ENCODE peak calls at places on chromosome 2, in five cellular contexts. S is A549, L is K562, B is HepG2, O is GM12878. G is an unnamed sample.

GRCh38 chr2:181807526-181807925 is 84.0 kb upstream of the ITPRID2 start:
- DNase-seq in S (no peak), L (no peak), B (no peak), O (no peak), G (no peak)

GRCh38 chr2:240585101-240585500 is 1.4 kb upstream of the CAPN10 start:
- DNase-seq in S (no peak), L (no peak), B (no peak), O (peak; percentile 51), G (no peak)

GRCh38 chr2:220365023-220365422 is 737.6 kb downstream of the SLC4A3 start:
- DNase-seq in S (no peak), L (no peak), B (no peak), O (no peak), G (no peak)

GRCh38 chr2:55992465-55992864 is 68.9 kb upstream of the EFEMP1 start:
- DNase-seq in S (peak; percentile 30), L (no peak), B (peak; percentile 35), O (no peak), G (no peak)

GRCh38 chr2:27566628-27567027 is 16.2 kb upstream of the ZNF512 start:
- DNase-seq in S (no peak), L (no peak), B (no peak), O (no peak), G (no peak)

GRCh38 chr2:120864981-120865380 is 129.3 kb downstream of the GLI2 start:
- DNase-seq in S (no peak), L (no peak), B (no peak), O (no peak), G (no peak)

GRCh38 chr2:73999881-74000597 is 15.3 kb downstream of the TET3 start:
- DNase-seq in S (no peak), L (no peak), B (no peak), O (no peak), G (no peak)

GRCh38 chr2:218397502-218398436 is 1.9 kb upstream of the CTDSP1 start:
- DNase-seq in S (peak; percentile 65), L (peak; percentile 82), B (peak; percentile 90), O (peak; percentile 46), G (peak; percentile 93)

GRCh38 chr2:170843656-170844055 is 27.0 kb downstream of the GAD1 start:
- DNase-seq in S (no peak), L (no peak), B (no peak), O (no peak), G (peak; percentile 71)

GRCh38 chr2:64374686-64375085 is 79.3 kb upstream of the LGALSL start:
- DNase-seq in S (no peak), L (no peak), B (no peak), O (no peak), G (no peak)

GRCh38 chr2:132690664-132691303 is 20.8 kb upstream of the LYPD1 start:
- DNase-seq in S (no peak), L (no peak), B (no peak), O (no peak), G (no peak)

GRCh38 chr2:85394256-85394655 is 15.9 kb downstream of the CAPG start:
- DNase-seq in S (no peak), L (no peak), B (no peak), O (no peak), G (no peak)

GRCh38 chr2:215405722-215406581 is 29.9 kb downstream of the FN1 start:
- DNase-seq in S (no peak), L (no peak), B (no peak), O (no peak), G (no peak)

GRCh38 chr2:129732630-129733026 is 246.8 kb upstream of the RAB6C start:
- DNase-seq in S (no peak), L (no peak), B (no peak), O (no peak), G (no peak)

GRCh38 chr2:26018184-26018716 is 15.6 kb upstream of the RAB10 start:
- DNase-seq in S (peak; percentile 95), L (peak; percentile 85), B (peak; percentile 48), O (no peak), G (peak; percentile 70)

GRCh38 chr2:152622228-152622627 is 95.0 kb downstream of the PRPF40A start:
- DNase-seq in S (no peak), L (no peak), B (no peak), O (no peak), G (no peak)

GRCh38 chr2:190718652-190719526 is 70.0 kb downstream of the NAB1 start:
- DNase-seq in S (peak; percentile 55), L (no peak), B (peak; percentile 30), O (peak; percentile 68), G (peak; percentile 35)

GRCh38 chr2:28394331-28394877 is 1.7 kb downstream of the FOSL2 start:
- DNase-seq in S (no peak), L (no peak), B (no peak), O (no peak), G (peak; percentile 56)

GRCh38 chr2:239700946-239701345 is 300.1 kb upstream of the HDAC4 start:
- DNase-seq in S (no peak), L (no peak), B (no peak), O (no peak), G (no peak)

GRCh38 chr2:152861349-152861942 is 143.0 kb downstream of the ARL6IP6 start:
- DNase-seq in S (peak; percentile 35), L (peak; percentile 58), B (peak; percentile 43), O (no peak), G (peak; percentile 54)

DNA sequence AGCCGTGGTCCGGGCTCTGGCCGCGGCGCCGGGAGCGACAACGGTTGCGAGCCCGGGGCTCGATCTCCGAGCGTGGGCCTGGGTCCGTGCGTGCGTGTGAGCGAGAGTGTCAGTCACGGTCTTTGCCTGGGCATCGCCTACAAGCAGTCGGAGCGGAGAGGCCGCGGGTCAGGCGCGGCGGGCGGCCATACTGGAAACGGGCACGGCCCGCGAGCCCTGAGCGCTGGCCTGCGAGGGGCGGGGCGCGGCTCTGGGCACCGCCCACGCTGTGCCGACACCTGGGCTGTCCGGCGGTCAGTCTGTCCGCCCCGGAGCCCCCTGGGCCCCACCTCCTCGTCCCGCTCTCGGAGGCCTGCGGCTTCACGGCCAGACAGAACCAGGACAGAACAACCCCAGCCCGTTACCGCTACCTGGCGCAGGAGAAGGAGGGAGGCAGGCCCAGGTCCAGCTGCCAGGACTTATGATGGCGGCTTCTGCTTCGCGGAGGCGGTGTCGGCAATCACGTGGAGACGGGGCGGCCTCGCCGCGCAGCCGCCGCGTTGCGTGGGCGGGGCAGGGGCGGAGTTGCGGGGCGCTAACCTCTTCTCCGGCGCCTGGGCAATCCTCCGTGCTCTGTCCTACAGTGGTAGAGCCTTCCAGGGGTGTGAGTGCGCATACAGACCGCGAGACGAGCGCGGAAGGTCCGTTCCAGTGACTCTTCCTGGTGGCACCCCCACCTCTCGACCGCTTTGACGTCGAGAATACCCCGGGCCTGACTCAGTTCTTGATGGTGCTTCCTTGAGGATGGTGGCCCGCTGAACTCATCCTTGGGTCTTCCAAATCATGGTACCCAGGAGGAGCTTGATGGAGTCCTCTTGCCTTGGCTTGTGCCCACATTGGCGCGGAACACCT is at the start of gene TMEM131:
- DNase-seq in S (peak; percentile 87), L (peak; percentile 95), B (peak; percentile 88), O (peak; percentile 74), G (peak; percentile 98)
- TF ChIP-seq POLR2A in S (peak; percentile 95), L (peak; percentile 73), B (peak; percentile 81), O (peak; percentile 88), G (peak; percentile 42)

GRCh38 chr2:229446316-229446715 is 175.2 kb upstream of the PID1 start:
- DNase-seq in S (no peak), L (no peak), B (no peak), O (no peak), G (no peak)

GRCh38 chr2:229447227-229447626 is 176.1 kb upstream of the PID1 start:
- DNase-seq in S (no peak), L (no peak), B (no peak), O (no peak), G (no peak)

GRCh38 chr2:229445013-229445412 is 173.9 kb upstream of the PID1 start:
- DNase-seq in S (peak; percentile 56), L (no peak), B (peak; percentile 74), O (no peak), G (peak; percentile 65)

GRCh38 chr2:229443869-229444268 is 172.8 kb upstream of the PID1 start:
- DNase-seq in S (no peak), L (no peak), B (no peak), O (no peak), G (no peak)

GRCh38 chr2:229445501-229446294 is 174.6 kb upstream of the PID1 start:
- DNase-seq in S (no peak), L (no peak), B (no peak), O (no peak), G (no peak)
- TF ChIP-seq MYC in S (no peak), L (no peak), B (no peak), O (no peak), G (no peak)

DNA sequence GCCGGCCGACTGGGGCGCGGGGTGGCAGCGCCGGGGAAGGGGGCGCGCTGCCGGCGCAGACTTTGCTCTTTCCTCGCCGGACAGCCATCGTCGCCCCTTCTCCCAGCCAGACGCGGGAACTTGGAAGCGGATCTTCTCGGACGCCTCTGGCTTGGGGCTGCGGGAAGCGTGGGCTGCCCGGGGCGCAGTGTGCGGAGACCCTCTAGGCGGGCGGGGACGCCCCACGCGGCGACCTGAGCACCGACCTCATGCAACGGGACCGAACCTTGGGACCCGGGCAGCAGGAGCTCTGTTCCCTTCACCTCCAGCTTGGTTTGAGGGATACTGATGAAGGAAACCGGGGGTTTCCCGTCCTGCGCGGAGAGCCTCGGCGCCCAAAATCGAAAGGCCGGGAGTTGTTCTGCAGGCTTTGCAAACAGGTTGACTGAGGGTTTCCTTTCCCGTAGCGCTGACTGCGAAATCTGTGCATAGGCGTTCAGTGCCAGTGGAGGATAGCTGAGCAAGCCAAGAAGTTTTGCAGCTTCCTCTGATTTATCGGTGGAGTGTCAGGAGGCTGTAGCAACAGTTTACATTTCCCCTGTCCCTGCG is 485 bp downstream of the THSD7B start:
- DNase-seq in S (no peak), L (no peak), B (no peak), O (no peak), G (no peak)
- H3K4me3 ChIP-seq in S (peak overlapping the region; percentile 39), L (no peak overlapping the region), B (no peak overlapping the region), O (no peak overlapping the region), G (no peak overlapping the region)

GRCh38 chr2:188292446-188293239 is 969 bp downstream of the GULP1 start:
- DNase-seq in S (peak; percentile 30), L (peak; percentile 41), B (no peak), O (no peak), G (no peak)

GRCh38 chr2:188293601-188294482 is 2.2 kb downstream of the GULP1 start:
- DNase-seq in S (peak; percentile 15), L (peak; percentile 24), B (no peak), O (no peak), G (no peak)

GRCh38 chr2:188294547-188294946 is 2.9 kb downstream of the GULP1 start:
- DNase-seq in S (no peak), L (no peak), B (no peak), O (no peak), G (no peak)

GRCh38 chr2:188291142-188291616 is 495 bp upstream of the GULP1 start:
- DNase-seq in S (peak; percentile 22), L (no peak), B (no peak), O (no peak), G (no peak)

DNA sequence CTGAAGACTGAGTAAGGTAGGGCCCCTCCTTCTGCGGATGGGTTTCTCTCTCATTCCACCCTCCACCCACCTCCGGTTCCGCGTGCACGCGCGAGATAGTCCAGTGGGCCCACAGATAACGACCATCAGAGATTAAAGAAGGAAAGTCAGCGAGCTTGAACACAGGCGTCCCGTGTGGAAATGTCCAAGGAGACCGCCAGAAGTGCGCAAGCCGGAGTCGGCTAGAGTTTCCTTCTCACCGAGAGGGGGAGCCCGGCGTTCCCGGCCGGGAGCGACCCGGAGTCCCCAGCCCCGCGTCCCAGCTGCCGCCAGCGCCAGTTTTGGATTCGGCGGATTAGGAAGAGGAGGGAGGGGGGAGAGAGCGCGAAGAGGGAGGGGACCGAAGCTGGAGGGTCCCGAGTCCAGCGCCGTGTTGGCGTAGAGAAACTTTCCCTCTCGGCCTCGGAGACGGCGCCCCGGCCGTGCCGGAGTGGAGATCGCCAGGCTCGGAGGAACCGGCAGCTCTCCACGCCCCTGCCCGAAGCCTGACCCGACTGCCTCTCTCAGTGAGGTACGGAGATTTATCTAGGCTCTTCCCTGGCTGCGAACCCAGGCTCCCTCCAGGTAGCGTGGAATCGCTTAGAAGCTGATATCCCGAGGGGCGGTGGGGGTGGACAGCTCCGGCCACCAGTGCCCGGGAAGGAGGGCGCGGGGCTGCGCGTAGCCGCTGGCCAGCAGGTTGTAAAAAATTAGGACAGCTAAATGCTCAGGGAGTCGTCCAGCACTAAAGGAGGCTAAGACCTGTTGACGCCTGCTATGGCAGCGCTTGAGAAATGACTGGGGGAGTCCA is at the start of gene GULP1:
- DNase-seq in S (peak; percentile 47), L (peak; percentile 72), B (peak; percentile 18), O (no peak), G (no peak)
- TF ChIP-seq POLR2A in S (peak; percentile 20), L (no peak), B (no peak), O (no peak), G (no peak)

G was measured in NB4.